ENCODE peak calls at places on chromosome 9, in ten cellular contexts. One of them, this sample, is unnamed.

GRCh38 chr9:22050924-22051323 is 41.8 kb upstream of the CDKN2B start:
- DNase-seq in stimulated activated CD8-positive, alpha-beta memory T cell treated with anti-CD3 and anti-CD28 coated beads, Interleukin-15, amount 100 ng/mL, for 24 hours: no peak
- DNase-seq in NCI-H69: no peak
- DNase-seq in kidney tubule cell: no peak
- DNase-seq in HFFc6: no peak
- DNase-seq in T1000: no peak
- DNase-seq in stimulated activated CD4-positive, alpha-beta T cell treated with anti-CD3 and anti-CD28 coated beads, Interleukin-12 subunit alpha, Interleukin-12 subunit beta, amount 100 ng/mL, for 48 hours: no peak
- DNase-seq in lower leg skin: no peak
- DNase-seq in GM12891: no peak
- DNase-seq in amniotic stem cell: no peak
- DNase-seq in this sample: no peak

GRCh38 chr9:90821697-90822096 is 20.1 kb downstream of the SYK start:
- DNase-seq in stimulated activated CD8-positive, alpha-beta memory T cell treated with anti-CD3 and anti-CD28 coated beads, Interleukin-15, amount 100 ng/mL, for 24 hours: no peak
- DNase-seq in NCI-H69: no peak
- DNase-seq in kidney tubule cell: peak; percentile 34
- DNase-seq in HFFc6: no peak
- DNase-seq in T1000: no peak
- DNase-seq in stimulated activated CD4-positive, alpha-beta T cell treated with anti-CD3 and anti-CD28 coated beads, Interleukin-12 subunit alpha, Interleukin-12 subunit beta, amount 100 ng/mL, for 48 hours: no peak
- DNase-seq in lower leg skin: no peak
- DNase-seq in GM12891: no peak
- DNase-seq in amniotic stem cell: no peak
- DNase-seq in this sample: no peak

GRCh38 chr9:135769489-135770202 is 67.7 kb downstream of the KCNT1 start:
- DNase-seq in stimulated activated CD8-positive, alpha-beta memory T cell treated with anti-CD3 and anti-CD28 coated beads, Interleukin-15, amount 100 ng/mL, for 24 hours: no peak
- DNase-seq in NCI-H69: peak; percentile 47
- DNase-seq in kidney tubule cell: no peak
- DNase-seq in HFFc6: no peak
- DNase-seq in T1000: no peak
- DNase-seq in stimulated activated CD4-positive, alpha-beta T cell treated with anti-CD3 and anti-CD28 coated beads, Interleukin-12 subunit alpha, Interleukin-12 subunit beta, amount 100 ng/mL, for 48 hours: no peak
- DNase-seq in lower leg skin: no peak
- DNase-seq in GM12891: no peak
- DNase-seq in amniotic stem cell: no peak
- DNase-seq in this sample: no peak

GRCh38 chr9:7226007-7226670 is 468.4 kb downstream of the KDM4C start:
- DNase-seq in stimulated activated CD8-positive, alpha-beta memory T cell treated with anti-CD3 and anti-CD28 coated beads, Interleukin-15, amount 100 ng/mL, for 24 hours: no peak
- DNase-seq in NCI-H69: no peak
- DNase-seq in kidney tubule cell: no peak
- DNase-seq in HFFc6: no peak
- DNase-seq in T1000: no peak
- DNase-seq in stimulated activated CD4-positive, alpha-beta T cell treated with anti-CD3 and anti-CD28 coated beads, Interleukin-12 subunit alpha, Interleukin-12 subunit beta, amount 100 ng/mL, for 48 hours: no peak
- DNase-seq in lower leg skin: no peak
- DNase-seq in GM12891: no peak
- DNase-seq in amniotic stem cell: no peak
- DNase-seq in this sample: no peak

GRCh38 chr9:92634712-92635605 is 35.0 kb downstream of the IPPK start:
- DNase-seq in stimulated activated CD8-positive, alpha-beta memory T cell treated with anti-CD3 and anti-CD28 coated beads, Interleukin-15, amount 100 ng/mL, for 24 hours: peak; percentile 19
- DNase-seq in NCI-H69: peak; percentile 67
- DNase-seq in kidney tubule cell: peak; percentile 73
- DNase-seq in HFFc6: peak; percentile 68
- DNase-seq in T1000: peak; percentile 34
- DNase-seq in stimulated activated CD4-positive, alpha-beta T cell treated with anti-CD3 and anti-CD28 coated beads, Interleukin-12 subunit alpha, Interleukin-12 subunit beta, amount 100 ng/mL, for 48 hours: peak; percentile 55
- DNase-seq in lower leg skin: peak; percentile 92
- DNase-seq in GM12891: peak; percentile 85
- DNase-seq in amniotic stem cell: peak; percentile 12
- DNase-seq in this sample: peak; percentile 78

GRCh38 chr9:33146298-33146697 is 20.8 kb downstream of the B4GALT1 start:
- DNase-seq in stimulated activated CD8-positive, alpha-beta memory T cell treated with anti-CD3 and anti-CD28 coated beads, Interleukin-15, amount 100 ng/mL, for 24 hours: no peak
- DNase-seq in NCI-H69: no peak
- DNase-seq in kidney tubule cell: no peak
- DNase-seq in HFFc6: no peak
- DNase-seq in T1000: no peak
- DNase-seq in stimulated activated CD4-positive, alpha-beta T cell treated with anti-CD3 and anti-CD28 coated beads, Interleukin-12 subunit alpha, Interleukin-12 subunit beta, amount 100 ng/mL, for 48 hours: no peak
- DNase-seq in lower leg skin: peak; percentile 43
- DNase-seq in GM12891: no peak
- DNase-seq in amniotic stem cell: no peak
- DNase-seq in this sample: no peak

GRCh38 chr9:35820076-35820475 is 5.2 kb upstream of the HINT2 start:
- DNase-seq in stimulated activated CD8-positive, alpha-beta memory T cell treated with anti-CD3 and anti-CD28 coated beads, Interleukin-15, amount 100 ng/mL, for 24 hours: no peak
- DNase-seq in NCI-H69: no peak
- DNase-seq in kidney tubule cell: peak; percentile 48
- DNase-seq in HFFc6: peak; percentile 77
- DNase-seq in T1000: no peak
- DNase-seq in stimulated activated CD4-positive, alpha-beta T cell treated with anti-CD3 and anti-CD28 coated beads, Interleukin-12 subunit alpha, Interleukin-12 subunit beta, amount 100 ng/mL, for 48 hours: no peak
- DNase-seq in lower leg skin: no peak
- DNase-seq in GM12891: no peak
- DNase-seq in amniotic stem cell: peak; percentile 52
- DNase-seq in this sample: no peak

GRCh38 chr9:27933210-27934062 is 360.2 kb upstream of the C9orf72 start:
- DNase-seq in stimulated activated CD8-positive, alpha-beta memory T cell treated with anti-CD3 and anti-CD28 coated beads, Interleukin-15, amount 100 ng/mL, for 24 hours: no peak
- DNase-seq in NCI-H69: peak; percentile 87
- DNase-seq in kidney tubule cell: peak; percentile 20
- DNase-seq in HFFc6: no peak
- DNase-seq in T1000: no peak
- DNase-seq in stimulated activated CD4-positive, alpha-beta T cell treated with anti-CD3 and anti-CD28 coated beads, Interleukin-12 subunit alpha, Interleukin-12 subunit beta, amount 100 ng/mL, for 48 hours: no peak
- DNase-seq in lower leg skin: no peak
- DNase-seq in GM12891: no peak
- DNase-seq in amniotic stem cell: no peak
- DNase-seq in this sample: no peak

GRCh38 chr9:91760906-91761305 is 189.1 kb downstream of the ROR2 start:
- DNase-seq in stimulated activated CD8-positive, alpha-beta memory T cell treated with anti-CD3 and anti-CD28 coated beads, Interleukin-15, amount 100 ng/mL, for 24 hours: no peak
- DNase-seq in NCI-H69: no peak
- DNase-seq in kidney tubule cell: no peak
- DNase-seq in HFFc6: no peak
- DNase-seq in T1000: no peak
- DNase-seq in stimulated activated CD4-positive, alpha-beta T cell treated with anti-CD3 and anti-CD28 coated beads, Interleukin-12 subunit alpha, Interleukin-12 subunit beta, amount 100 ng/mL, for 48 hours: no peak
- DNase-seq in lower leg skin: no peak
- DNase-seq in GM12891: no peak
- DNase-seq in amniotic stem cell: no peak
- DNase-seq in this sample: no peak

GRCh38 chr9:83521017-83521810 is 17.0 kb downstream of the FRMD3 start:
- DNase-seq in stimulated activated CD8-positive, alpha-beta memory T cell treated with anti-CD3 and anti-CD28 coated beads, Interleukin-15, amount 100 ng/mL, for 24 hours: no peak
- DNase-seq in NCI-H69: no peak
- DNase-seq in kidney tubule cell: peak; percentile 75
- DNase-seq in HFFc6: no peak
- DNase-seq in T1000: no peak
- DNase-seq in stimulated activated CD4-positive, alpha-beta T cell treated with anti-CD3 and anti-CD28 coated beads, Interleukin-12 subunit alpha, Interleukin-12 subunit beta, amount 100 ng/mL, for 48 hours: no peak
- DNase-seq in lower leg skin: no peak
- DNase-seq in GM12891: no peak
- DNase-seq in amniotic stem cell: no peak
- DNase-seq in this sample: no peak